ENCODE peak calls at places on chromosomes 1 and 21, in five cellular contexts. One of them, this sample, is unnamed.

GRCh38 chr1:23188434-23188884 is 19.8 kb upstream of the LUZP1 start:
- DNase-seq in heart left ventricle: no peak
- DNase-seq in ovary: no peak
- DNase-seq in IMR-90: no peak
- DNase-seq in right lobe of liver: no peak
- DNase-seq in this sample: no peak

GRCh38 chr1:54325705-54326461 is 80.3 kb downstream of the SSBP3 start:
- DNase-seq in IMR-90: no peak
- DNase-seq in right lobe of liver: no peak
- DNase-seq in heart left ventricle: no peak
- DNase-seq in ovary: no peak
- DNase-seq in this sample: no peak

GRCh38 chr1:234413485-234413884 is 40.2 kb downstream of the COA6 start:
- DNase-seq in IMR-90: no peak
- DNase-seq in heart left ventricle: no peak
- DNase-seq in right lobe of liver: no peak
- DNase-seq in ovary: no peak
- DNase-seq in this sample: no peak

GRCh38 chr1:218324226-218324580 is 20.9 kb upstream of the TGFB2 start:
- DNase-seq in IMR-90: no peak
- DNase-seq in ovary: no peak
- DNase-seq in heart left ventricle: no peak
- DNase-seq in right lobe of liver: no peak
- DNase-seq in this sample: no peak

GRCh38 chr21:42939581-42940413 is 14.4 kb upstream of the ERVH48-1 start:
- DNase-seq in IMR-90: peak
- DNase-seq in heart left ventricle: peak
- DNase-seq in ovary: peak
- DNase-seq in right lobe of liver: no peak
- DNase-seq in this sample: peak

GRCh38 chr1:19483261-19483660 is 2.1 kb downstream of the CAPZB start:
- DNase-seq in right lobe of liver: no peak
- DNase-seq in ovary: no peak
- DNase-seq in IMR-90: no peak
- DNase-seq in heart left ventricle: no peak
- DNase-seq in this sample: no peak

GRCh38 chr1:25697426-25698220 is 81.0 kb downstream of the MAN1C1 start:
- DNase-seq in heart left ventricle: no peak
- DNase-seq in ovary: no peak
- DNase-seq in IMR-90: no peak
- DNase-seq in right lobe of liver: no peak
- DNase-seq in this sample: no peak

GRCh38 chr1:178870944-178871343 is at the start of gene ANGPTL1:
- DNase-seq in right lobe of liver: no peak
- DNase-seq in IMR-90: peak
- DNase-seq in ovary: peak
- DNase-seq in heart left ventricle: no peak
- DNase-seq in this sample: peak

GRCh38 chr1:94819945-94820746 is at the start of gene SLC44A3:
- DNase-seq in ovary: peak
- DNase-seq in right lobe of liver: peak
- DNase-seq in heart left ventricle: peak
- DNase-seq in IMR-90: peak
- DNase-seq in this sample: peak

GRCh38 chr1:150484431-150484830 is 2.8 kb upstream of the TARS2 start:
- DNase-seq in heart left ventricle: no peak
- DNase-seq in IMR-90: peak
- DNase-seq in ovary: no peak
- DNase-seq in right lobe of liver: no peak
- DNase-seq in this sample: no peak

GRCh38 chr1:224435318-224435763 is 744 bp upstream of the WDR26 start:
- DNase-seq in ovary: no peak
- DNase-seq in heart left ventricle: no peak
- DNase-seq in IMR-90: peak
- DNase-seq in right lobe of liver: no peak
- DNase-seq in this sample: no peak

GRCh38 chr1:65067491-65068201 is 80.4 kb upstream of the AK4 start:
- DNase-seq in IMR-90: peak
- DNase-seq in right lobe of liver: peak
- DNase-seq in ovary: peak
- DNase-seq in heart left ventricle: peak
- DNase-seq in this sample: peak
- TF ChIP-seq POLR2A in IMR-90: no peak
- TF ChIP-seq POLR2A in right lobe of liver: peak
- TF ChIP-seq POLR2A in ovary: peak
- TF ChIP-seq POLR2A in heart left ventricle: no peak
- TF ChIP-seq POLR2A in this sample: no peak

GRCh38 chr1:220528049-220528678 is at the start of gene MARK1:
- DNase-seq in right lobe of liver: peak
- DNase-seq in ovary: peak
- DNase-seq in IMR-90: no peak
- DNase-seq in heart left ventricle: peak
- DNase-seq in this sample: peak

GRCh38 chr1:220527279-220528048 is 472 bp upstream of the MARK1 start:
- DNase-seq in right lobe of liver: no peak
- DNase-seq in ovary: no peak
- DNase-seq in heart left ventricle: peak
- DNase-seq in IMR-90: no peak
- DNase-seq in this sample: peak

GRCh38 chr1:220528679-220529529 is 968 bp downstream of the MARK1 start:
- DNase-seq in right lobe of liver: no peak
- DNase-seq in ovary: peak
- DNase-seq in heart left ventricle: no peak
- DNase-seq in IMR-90: no peak
- DNase-seq in this sample: peak

GRCh38 chr1:220529530-220529920 is 1.6 kb downstream of the MARK1 start:
- DNase-seq in IMR-90: no peak
- DNase-seq in heart left ventricle: no peak
- DNase-seq in ovary: no peak
- DNase-seq in right lobe of liver: no peak
- DNase-seq in this sample: no peak

GRCh38 chr1:220526294-220526693 is 1.6 kb upstream of the MARK1 start:
- DNase-seq in right lobe of liver: no peak
- DNase-seq in heart left ventricle: no peak
- DNase-seq in ovary: no peak
- DNase-seq in IMR-90: no peak
- DNase-seq in this sample: no peak
- TF ChIP-seq CTCF in right lobe of liver: no peak
- TF ChIP-seq CTCF in heart left ventricle: no peak
- TF ChIP-seq CTCF in ovary: no peak
- TF ChIP-seq CTCF in IMR-90: no peak
- TF ChIP-seq CTCF in this sample: no peak

DNA sequence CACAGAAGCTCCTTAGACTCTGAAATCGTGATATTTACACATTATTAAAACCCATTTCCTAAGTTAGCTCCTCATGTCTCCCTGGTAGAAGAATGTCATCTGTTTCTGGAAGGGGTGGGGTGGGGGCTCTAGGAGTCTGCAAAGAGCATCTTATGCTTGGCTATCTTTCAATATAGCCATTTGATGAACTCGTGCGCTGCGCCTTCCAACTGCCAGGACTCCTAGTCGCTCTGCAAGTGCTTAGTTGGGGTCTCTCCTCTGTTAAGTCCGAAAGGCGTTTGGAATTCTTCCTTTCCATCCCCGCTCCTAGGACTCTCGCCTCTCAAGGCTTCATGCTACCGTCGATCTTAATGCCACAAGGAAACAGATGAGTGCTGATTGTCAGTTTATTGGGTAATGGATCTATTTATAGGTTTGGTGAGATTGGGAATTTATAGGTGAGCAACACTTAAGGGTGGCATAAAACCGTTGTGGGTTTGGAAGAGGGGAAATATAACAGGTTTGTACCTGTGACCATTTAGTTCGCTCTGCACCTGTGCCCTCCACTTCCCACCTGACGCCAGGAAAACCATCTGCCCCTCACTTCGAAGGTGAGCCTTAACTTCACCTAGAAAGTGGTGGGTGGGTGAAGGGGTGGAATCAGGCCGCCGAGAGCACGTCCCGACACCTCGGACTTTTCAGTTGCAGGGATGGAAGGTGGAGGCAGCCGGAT is 1.1 kb downstream of the KCNH1 start:
- DNase-seq in IMR-90: no peak
- DNase-seq in heart left ventricle: no peak
- DNase-seq in right lobe of liver: no peak
- DNase-seq in ovary: no peak
- DNase-seq in this sample: no peak
- H3K4me3 ChIP-seq in IMR-90: peak
- H3K4me3 ChIP-seq in heart left ventricle: peak
- H3K4me3 ChIP-seq in right lobe of liver: no peak
- H3K4me3 ChIP-seq in ovary: no peak
- H3K4me3 ChIP-seq in this sample: peak

GRCh38 chr1:3093928-3094626 is 25.1 kb downstream of the PRDM16 start:
- DNase-seq in ovary: no peak
- DNase-seq in IMR-90: no peak
- DNase-seq in right lobe of liver: no peak
- DNase-seq in heart left ventricle: no peak
- DNase-seq in this sample: no peak
- TF ChIP-seq POLR2A in ovary: no peak
- TF ChIP-seq POLR2A in IMR-90: no peak
- TF ChIP-seq POLR2A in right lobe of liver: no peak
- TF ChIP-seq POLR2A in heart left ventricle: no peak
- TF ChIP-seq POLR2A in this sample: no peak

DNA sequence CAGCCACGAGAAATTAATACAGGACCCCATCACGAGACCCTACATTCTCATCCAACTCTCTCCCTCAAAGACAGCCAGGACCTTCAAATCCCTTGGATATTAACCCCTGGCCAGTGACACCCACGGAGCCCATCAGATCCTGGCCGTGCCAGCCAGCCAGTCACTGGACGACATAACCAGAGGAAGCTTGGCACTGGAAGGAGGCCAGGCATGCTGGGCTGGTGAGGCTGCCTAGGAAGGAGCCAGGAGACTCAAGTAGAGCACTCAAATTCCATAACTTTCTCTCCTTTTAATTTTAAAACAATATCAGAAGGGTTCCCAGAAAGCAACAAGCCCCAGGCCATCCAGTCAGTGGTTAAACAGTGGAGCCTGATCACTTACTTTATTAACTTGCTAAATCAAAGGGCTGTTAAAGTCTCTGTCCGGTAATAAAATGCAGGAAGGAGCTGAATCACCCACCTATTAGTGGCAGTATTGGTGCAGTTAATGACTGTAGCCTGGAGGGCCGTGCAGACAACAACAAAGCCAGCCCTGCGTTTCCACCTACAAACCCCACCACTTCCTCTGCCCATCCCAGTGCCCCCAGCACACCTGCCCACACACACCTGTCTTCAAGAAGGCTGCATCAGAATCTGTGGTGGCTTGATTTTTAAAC is 78.0 kb downstream of the HIVEP3 start:
- DNase-seq in right lobe of liver: no peak
- DNase-seq in IMR-90: no peak
- DNase-seq in heart left ventricle: peak
- DNase-seq in ovary: no peak
- DNase-seq in this sample: no peak
- TF ChIP-seq CTCF in right lobe of liver: no peak
- TF ChIP-seq CTCF in IMR-90: no peak
- TF ChIP-seq CTCF in heart left ventricle: no peak
- TF ChIP-seq CTCF in ovary: no peak
- TF ChIP-seq CTCF in this sample: no peak

DNA sequence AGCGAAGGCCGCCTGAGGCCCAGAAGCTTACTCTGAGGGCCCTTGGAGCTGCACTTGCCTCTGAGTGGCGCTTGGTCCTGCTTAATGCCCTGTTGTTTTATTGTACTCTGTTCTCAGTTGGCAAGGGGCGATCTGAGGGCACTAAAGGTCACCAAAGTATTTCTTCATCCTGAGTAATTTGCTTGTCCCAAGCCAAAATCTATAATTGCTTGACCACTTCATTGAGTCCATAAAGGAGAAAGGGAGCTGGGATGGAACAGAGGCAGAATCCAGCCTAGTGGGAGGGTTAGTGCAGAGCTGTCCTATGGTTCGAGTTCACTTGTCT is 376 bp upstream of the NUAK2 start:
- DNase-seq in heart left ventricle: no peak
- DNase-seq in IMR-90: no peak
- DNase-seq in ovary: no peak
- DNase-seq in right lobe of liver: no peak
- DNase-seq in this sample: no peak
- H3K4me3 ChIP-seq in heart left ventricle: no peak
- H3K4me3 ChIP-seq in IMR-90: peak
- H3K4me3 ChIP-seq in ovary: peak
- H3K4me3 ChIP-seq in right lobe of liver: peak
- H3K4me3 ChIP-seq in this sample: no peak

GRCh38 chr1:15848929-15849774 is 1.6 kb downstream of the SPEN start:
- DNase-seq in ovary: peak
- DNase-seq in heart left ventricle: peak
- DNase-seq in right lobe of liver: peak
- DNase-seq in IMR-90: peak
- DNase-seq in this sample: peak
- TF ChIP-seq POLR2A in ovary: peak
- TF ChIP-seq POLR2A in heart left ventricle: no peak
- TF ChIP-seq POLR2A in right lobe of liver: peak
- TF ChIP-seq POLR2A in IMR-90: peak
- TF ChIP-seq POLR2A in this sample: no peak

GRCh38 chr1:161365207-161365606 is 2.5 kb downstream of the CFAP126 start:
- DNase-seq in IMR-90: no peak
- DNase-seq in ovary: no peak
- DNase-seq in right lobe of liver: no peak
- DNase-seq in heart left ventricle: no peak
- DNase-seq in this sample: no peak

GRCh38 chr1:161373442-161373841 is 5.8 kb upstream of the CFAP126 start:
- DNase-seq in IMR-90: no peak
- DNase-seq in right lobe of liver: no peak
- DNase-seq in ovary: no peak
- DNase-seq in heart left ventricle: no peak
- DNase-seq in this sample: no peak

GRCh38 chr1:161364332-161364731 is 3.3 kb downstream of the CFAP126 start:
- DNase-seq in right lobe of liver: no peak
- DNase-seq in heart left ventricle: no peak
- DNase-seq in ovary: no peak
- DNase-seq in IMR-90: no peak
- DNase-seq in this sample: no peak

DNA sequence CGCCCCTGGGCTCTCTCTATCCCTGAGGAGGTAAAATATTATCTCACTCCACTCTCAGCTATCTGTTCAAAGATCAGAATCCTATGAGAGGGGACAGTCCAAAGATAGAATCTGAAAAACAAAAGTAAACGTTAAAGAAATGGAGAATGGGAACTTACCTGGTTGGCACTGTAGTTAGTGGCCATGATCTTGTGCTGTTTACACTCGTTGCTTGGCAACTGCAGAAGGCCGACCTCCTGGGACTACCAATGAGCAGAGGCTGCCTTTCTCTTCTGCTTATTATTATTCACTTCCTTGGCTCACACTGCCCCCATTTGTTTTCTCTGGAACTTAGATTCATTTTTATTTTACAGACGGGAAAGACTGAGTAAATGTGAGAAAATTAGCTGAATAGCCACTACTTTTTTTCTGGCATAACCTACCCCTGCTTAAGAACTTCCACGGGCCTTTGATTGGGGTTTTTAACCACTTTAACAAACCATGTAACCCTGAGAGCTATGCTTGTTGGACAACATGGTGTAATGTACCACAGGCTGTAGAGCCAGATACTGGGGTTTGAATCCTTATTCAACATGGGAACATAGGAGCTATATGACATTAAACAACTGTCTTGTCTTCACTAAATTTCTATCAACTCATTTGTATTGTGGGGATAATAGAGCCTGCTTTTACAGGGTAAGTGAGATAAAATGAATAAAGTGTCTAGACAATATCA is at the start of gene CFAP126:
- DNase-seq in right lobe of liver: peak
- DNase-seq in ovary: peak
- DNase-seq in heart left ventricle: peak
- DNase-seq in IMR-90: peak
- DNase-seq in this sample: peak
- TF ChIP-seq CTCF in right lobe of liver: peak
- TF ChIP-seq CTCF in ovary: peak
- TF ChIP-seq CTCF in heart left ventricle: no peak
- TF ChIP-seq CTCF in IMR-90: peak
- TF ChIP-seq CTCF in this sample: no peak